ENCODE peak calls at places on chromosomes 5 and 9, in six cellular contexts. N is HFFc6; F is Caki2; C is uterus; W is type B pancreatic cell; V is stimulated activated effector memory CD8-positive, alpha-beta T cell treated with anti-CD3 and anti-CD28 coated beads, Interleukin-12 subunit alpha, Interleukin-12 subunit beta, amount 100 ng/mL, for 72 hours. M is an unnamed sample.

GRCh38 chr5:147892696-147893296 is 13.5 kb downstream of the C5orf46 start:
- DNase-seq in N (no peak), V (no peak), F (no peak), C (no peak), W (no peak), M (no peak)

GRCh38 chr5:170538096-170538465 is 34.3 kb downstream of the KCNIP1 start:
- DNase-seq in F (peak; percentile 64), C (no peak), V (no peak), W (no peak), N (no peak), M (no peak)

GRCh38 chr9:135774239-135774747 is 72.3 kb downstream of the KCNT1 start:
- DNase-seq in F (no peak), C (no peak), W (no peak), N (no peak), V (no peak), M (no peak)

GRCh38 chr5:80894083-80894482 is 66.1 kb upstream of the RASGRF2 start:
- DNase-seq in V (no peak), W (no peak), C (no peak), N (no peak), F (no peak), M (no peak)

GRCh38 chr5:111984044-111984443 is 227.1 kb upstream of the NREP start:
- DNase-seq in N (peak; percentile 82), F (peak; percentile 22), V (no peak), W (no peak), C (no peak), M (peak; percentile 71)

GRCh38 chr5:178123987-178124925 is 6.6 kb upstream of the RMND5B start:
- DNase-seq in C (no peak), V (no peak), W (peak; percentile 82), F (no peak), N (no peak), M (no peak)

GRCh38 chr5:110329955-110330354 is 396.5 kb downstream of the TMEM232 start:
- DNase-seq in V (no peak), C (no peak), F (no peak), N (no peak), W (no peak), M (no peak)

GRCh38 chr9:89497978-89498844 is at the start of gene SEMA4D:
- DNase-seq in C (peak; percentile 83), N (no peak), F (peak; percentile 53), W (no peak), V (no peak), M (peak; percentile 15)

GRCh38 chr5:118592678-118593328 is 395.5 kb downstream of the DTWD2 start:
- DNase-seq in N (no peak), V (no peak), W (no peak), F (no peak), C (no peak), M (no peak)

GRCh38 chr5:69416180-69416579 is 1.3 kb downstream of the MARVELD2 start:
- DNase-seq in N (no peak), F (no peak), W (peak; percentile 16), V (no peak), C (no peak), M (no peak)

GRCh38 chr9:134681061-134681661 is 39.6 kb downstream of the COL5A1 start:
- DNase-seq in V (no peak), F (no peak), W (no peak), N (no peak), C (no peak), M (no peak)

GRCh38 chr9:137781906-137782585 is 95.5 kb upstream of the CACNA1B start:
- DNase-seq in F (no peak), C (no peak), V (no peak), N (no peak), W (no peak), M (no peak)

GRCh38 chr5:15607076-15607475 is 107.1 kb downstream of the FBXL7 start:
- DNase-seq in V (no peak), F (no peak), C (no peak), N (no peak), W (no peak), M (no peak)

GRCh38 chr5:112189328-112189840 is 229.7 kb downstream of the EPB41L4A start:
- DNase-seq in N (no peak), C (no peak), F (no peak), W (no peak), V (no peak), M (no peak)

GRCh38 chr5:9121597-9121996 is 424.3 kb downstream of the SEMA5A start:
- DNase-seq in V (no peak), N (no peak), C (no peak), W (no peak), F (no peak), M (no peak)

GRCh38 chr5:15577831-15578230 is 77.9 kb downstream of the FBXL7 start:
- DNase-seq in C (no peak), F (no peak), V (no peak), W (no peak), N (no peak), M (no peak)

GRCh38 chr5:95718738-95719137 is 12.4 kb upstream of the RHOBTB3 start:
- DNase-seq in V (no peak), N (no peak), W (no peak), C (no peak), F (no peak), M (no peak)

GRCh38 chr9:91978739-91979414 is 28.8 kb upstream of the ROR2 start:
- DNase-seq in V (no peak), W (no peak), C (no peak), N (peak; percentile 83), F (peak; percentile 75), M (peak; percentile 69)

GRCh38 chr5:81971694-81972495 is at the start of gene ATG10:
- DNase-seq in C (peak; percentile 89), V (peak; percentile 89), N (peak; percentile 80), F (peak; percentile 89), W (peak; percentile 97), M (peak; percentile 72)

GRCh38 chr9:117121331-117121730 is 293.5 kb downstream of the ASTN2 start:
- DNase-seq in W (no peak), C (no peak), N (no peak), F (no peak), V (no peak), M (no peak)

GRCh38 chr9:71793386-71794105 is 25.2 kb upstream of the CEMIP2 start:
- DNase-seq in N (peak; percentile 73), V (no peak), C (no peak), F (peak; percentile 79), W (no peak), M (peak; percentile 93)

GRCh38 chr5:151480384-151480783 is 33.0 kb downstream of the SLC36A1 start:
- DNase-seq in F (no peak), V (no peak), C (no peak), W (no peak), N (no peak), M (no peak)

GRCh38 chr5:72268753-72269410 is 51.2 kb downstream of the MRPS27 start:
- DNase-seq in C (peak; percentile 46), W (no peak), V (peak; percentile 27), N (peak; percentile 61), F (no peak), M (peak; percentile 4)

GRCh38 chr9:36862206-36863145 is 171.6 kb downstream of the PAX5 start:
- DNase-seq in C (no peak), V (no peak), W (no peak), N (peak; percentile 21), F (no peak), M (peak; percentile 33)

GRCh38 chr9:18379073-18379811 is 94.7 kb upstream of the ADAMTSL1 start:
- DNase-seq in N (peak; percentile 57), V (no peak), C (no peak), F (peak; percentile 50), W (no peak), M (peak; percentile 94)

GRCh38 chr5:34715711-34716110 is 59.6 kb downstream of the RAI14 start:
- DNase-seq in W (no peak), V (no peak), C (no peak), N (peak; percentile 52), F (no peak), M (no peak)

GRCh38 chr5:136686192-136686872 is 321.0 kb upstream of the TRPC7 start:
- DNase-seq in W (no peak), N (peak; percentile 81), V (no peak), F (peak; percentile 50), C (no peak), M (peak; percentile 32)